ENCODE peak calls at places on chromosomes 4 and X, in seven cellular contexts. D, K, Y, L, A, M and U are unnamed samples.

GRCh38 chrX:40092808-40093435 is 4.8 kb downstream of the BCOR start:
- DNase-seq in M (no peak), L (no peak), D (no peak), Y (no peak), K (no peak), A (peak), U (no peak)

GRCh38 chr4:138910201-138910913 is 105.2 kb upstream of the NOCT start:
- DNase-seq in Y (no peak), L (no peak), K (no peak), A (no peak), M (no peak), D (peak), U (no peak)

GRCh38 chrX:150058728-150059127 is 120.4 kb upstream of the EOLA2 start:
- DNase-seq in M (no peak), K (no peak), L (no peak), Y (no peak), A (no peak), D (no peak), U (no peak)

GRCh38 chrX:47321978-47322377 is 48.4 kb upstream of the ZNF157 start:
- DNase-seq in M (no peak), L (no peak), D (no peak), Y (no peak), K (no peak), A (peak), U (no peak)

GRCh38 chr4:173794662-173795061 is 264.6 kb upstream of the HAND2 start:
- DNase-seq in D (no peak), Y (no peak), M (no peak), K (no peak), L (no peak), A (no peak), U (no peak)

GRCh38 chr4:185127021-185127925 is 15.8 kb upstream of the SLC25A4 start:
- DNase-seq in M (peak), Y (no peak), A (peak), K (no peak), L (no peak), D (peak), U (no peak)

GRCh38 chr4:66017671-66018070 is 347.4 kb upstream of the EPHA5 start:
- DNase-seq in K (no peak), L (no peak), D (no peak), M (no peak), A (no peak), Y (no peak), U (no peak)

GRCh38 chrX:5898463-5898862 is 330.2 kb downstream of the NLGN4X start:
- DNase-seq in M (no peak), D (no peak), L (no peak), K (no peak), Y (no peak), A (no peak), U (no peak)

GRCh38 chr4:32340591-32340990 is 1620.4 kb downstream of the PCDH7 start:
- DNase-seq in D (no peak), Y (no peak), M (no peak), L (no peak), K (no peak), A (no peak), U (no peak)

GRCh38 chr4:185936650-185937376 is 124.8 kb upstream of the SORBS2 start:
- DNase-seq in L (no peak), Y (no peak), K (no peak), M (no peak), A (no peak), D (no peak), U (no peak)

GRCh38 chr4:26687728-26688127 is 103.8 kb downstream of the TBC1D19 start:
- DNase-seq in L (no peak), M (no peak), Y (no peak), A (peak), D (no peak), K (no peak), U (no peak)

GRCh38 chr4:112288455-112288854 is 2.8 kb upstream of the TIFA start:
- DNase-seq in Y (no peak), A (no peak), M (no peak), L (no peak), D (no peak), K (no peak), U (peak)

GRCh38 chr4:14254252-14254651 is 626.7 kb upstream of the BOD1L1 start:
- DNase-seq in M (peak), Y (no peak), D (peak), A (peak), K (no peak), L (peak), U (peak)

GRCh38 chr4:142846105-142846728 is at the start of gene INPP4B:
- DNase-seq in L (peak), A (peak), M (peak), K (no peak), Y (no peak), D (no peak), U (peak)

GRCh38 chr4:40264995-40265909 is 68.4 kb downstream of the RHOH start:
- DNase-seq in L (no peak), D (no peak), K (no peak), M (no peak), Y (no peak), A (peak), U (peak)

GRCh38 chr4:117481742-117482141 is 396.4 kb upstream of the TRAM1L1 start:
- DNase-seq in K (no peak), A (no peak), L (no peak), M (no peak), Y (no peak), D (no peak), U (no peak)

GRCh38 chr4:156830356-156830755 is 141.2 kb downstream of the PDGFC start:
- DNase-seq in M (no peak), D (no peak), L (no peak), K (peak), Y (no peak), A (no peak), U (no peak)

GRCh38 chr4:71841336-71841735 is 57.5 kb upstream of the GC start:
- DNase-seq in A (no peak), Y (no peak), D (no peak), L (no peak), M (no peak), K (no peak), U (no peak)

GRCh38 chr4:108126806-108127205 is 41.9 kb downstream of the LEF1 start:
- DNase-seq in M (no peak), D (no peak), K (no peak), Y (no peak), A (no peak), L (no peak), U (no peak)

GRCh38 chr4:41795796-41796195 is 47.3 kb upstream of the PHOX2B start:
- DNase-seq in K (no peak), M (no peak), A (no peak), L (no peak), Y (no peak), D (no peak), U (no peak)

GRCh38 chr4:148161601-148162000 is 280.6 kb downstream of the NR3C2 start:
- DNase-seq in A (no peak), M (no peak), Y (no peak), L (no peak), K (no peak), D (no peak), U (no peak)

GRCh38 chrX:100208076-100208475 is 202.0 kb downstream of the PCDH19 start:
- DNase-seq in D (no peak), A (peak), Y (no peak), K (no peak), M (no peak), L (no peak), U (no peak)

GRCh38 chr4:57037982-57038604 is 59.4 kb downstream of the POLR2B start:
- DNase-seq in D (peak), K (peak), L (peak), A (peak), Y (no peak), M (no peak), U (peak)

GRCh38 chrX:12978205-12979010 is 3.5 kb downstream of the TMSB4X start:
- DNase-seq in L (peak), D (no peak), Y (no peak), M (peak), A (peak), K (no peak), U (peak)

GRCh38 chr4:166981847-166982246 is 252.4 kb downstream of the SPOCK3 start:
- DNase-seq in M (peak), A (no peak), D (no peak), Y (no peak), L (no peak), K (no peak), U (no peak)

GRCh38 chrX:49155243-49155899 is 7.2 kb upstream of the MAGIX start:
- DNase-seq in M (no peak), L (no peak), Y (no peak), D (peak), A (peak), K (no peak), U (peak)

GRCh38 chr4:111064342-111064993 is 441.6 kb upstream of the PITX2 start:
- DNase-seq in Y (no peak), D (peak), L (no peak), K (no peak), M (no peak), A (peak), U (no peak)

GRCh38 chrX:10579018-10579752 is 41.2 kb downstream of the MID1 start:
- DNase-seq in D (no peak), K (peak), M (no peak), L (no peak), Y (no peak), A (peak), U (peak)
- H3K27ac ChIP-seq in D (peak), K (no peak), M (peak), L (no peak), Y (peak), A (no peak), U (no peak)

DNA sequence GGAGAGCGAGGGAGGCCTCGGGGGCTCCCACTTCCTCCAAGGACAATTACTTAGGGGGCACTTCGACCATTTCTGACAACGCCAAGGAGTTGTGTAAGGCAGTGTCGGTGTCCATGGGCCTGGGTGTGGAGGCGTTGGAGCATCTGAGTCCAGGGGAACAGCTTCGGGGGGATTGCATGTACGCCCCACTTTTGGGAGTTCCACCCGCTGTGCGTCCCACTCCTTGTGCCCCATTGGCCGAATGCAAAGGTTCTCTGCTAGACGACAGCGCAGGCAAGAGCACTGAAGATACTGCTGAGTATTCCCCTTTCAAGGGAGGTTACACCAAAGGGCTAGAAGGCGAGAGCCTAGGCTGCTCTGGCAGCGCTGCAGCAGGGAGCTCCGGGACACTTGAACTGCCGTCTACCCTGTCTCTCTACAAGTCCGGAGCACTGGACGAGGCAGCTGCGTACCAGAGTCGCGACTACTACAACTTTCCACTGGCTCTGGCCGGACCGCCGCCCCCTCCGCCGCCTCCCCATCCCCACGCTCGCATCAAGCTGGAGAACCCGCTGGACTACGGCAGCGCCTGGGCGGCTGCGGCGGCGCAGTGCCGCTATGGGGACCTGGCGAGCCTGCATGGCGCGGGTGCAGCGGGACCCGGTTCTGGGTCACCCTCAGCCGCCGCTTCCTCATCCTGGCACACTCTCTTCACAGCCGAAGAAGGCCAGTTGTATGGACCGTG is 2.1 kb downstream of the AR start:
- DNase-seq in A (peak), D (no peak), Y (no peak), K (no peak), M (peak), L (peak), U (no peak)
- H3K4me3 ChIP-seq in A (peak), D (peak), Y (peak), K (no peak), M (peak), L (peak), U (no peak)

DNA sequence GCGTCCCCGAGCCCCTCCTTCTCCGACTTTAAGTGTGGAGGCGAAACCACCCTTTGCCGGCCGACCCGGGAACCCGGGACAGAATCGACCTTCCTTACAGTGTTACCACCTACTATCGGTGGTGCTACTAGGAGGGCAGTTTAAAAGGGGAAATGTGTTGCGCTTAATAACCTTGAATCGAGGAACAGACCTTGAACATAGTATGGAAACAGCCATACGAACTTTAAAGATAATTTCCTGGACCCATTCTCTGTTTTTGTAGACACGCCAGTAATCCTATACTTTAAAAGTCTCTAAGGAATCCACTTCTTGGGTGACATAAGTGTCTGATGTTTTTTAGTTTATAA is 1.5 kb downstream of the ING2 start:
- DNase-seq in K (no peak), A (no peak), Y (no peak), L (no peak), D (no peak), M (no peak), U (no peak)
- H3K27ac ChIP-seq in K (peak), A (no peak), Y (peak), L (peak), D (peak), M (peak), U (peak)

DNA sequence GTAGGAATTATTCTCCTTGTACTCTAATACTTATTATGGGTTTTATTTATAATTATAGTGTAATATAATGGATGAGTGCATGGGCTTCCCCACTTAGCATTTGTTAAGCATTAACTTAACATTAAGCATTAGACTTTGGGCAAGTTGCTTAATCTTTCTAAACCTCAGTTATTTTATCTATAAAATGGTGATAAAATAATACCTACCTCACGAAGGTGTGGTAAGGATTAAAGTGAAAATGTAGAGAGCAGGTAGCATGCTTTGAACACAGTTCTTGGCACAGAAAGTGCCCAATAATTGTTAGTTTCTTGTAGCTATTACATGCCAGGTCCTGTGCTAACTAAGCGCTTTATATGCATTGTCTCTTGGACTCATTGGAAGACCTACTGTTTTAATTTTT is 2.6 kb downstream of the MSMO1 start:
- DNase-seq in A (no peak), D (no peak), M (no peak), K (no peak), L (no peak), Y (no peak), U (peak)
- H3K4me3 ChIP-seq in A (peak), D (no peak), M (peak), K (peak), L (no peak), Y (peak), U (no peak)